ENCODE peak calls at places on chromosomes 5 and 9, in ten cellular contexts. X is AG04450, T is nephron progenitor cell, J is omental fat pad, K is BJ, S is left ventricle myocardium inferior, R is DND-41, N is fibroblast of pulmonary artery, I is colonic mucosa, V is spleen. G is an unnamed sample.
A peak's percentile ranks its signal among the peaks of the same experiment; 100 is the strongest.

GRCh38 chr5:14400085-14400484 is 181.5 kb upstream of the OTULINL start:
- DNase-seq in T (no peak), J (no peak), N (peak; percentile 59), S (no peak), R (no peak), K (peak; percentile 52), I (no peak), X (no peak), V (no peak), G (peak; percentile 77)

GRCh38 chr9:108663381-108663876 is 192.4 kb downstream of the ACTL7B start:
- DNase-seq in S (no peak), V (no peak), I (no peak), K (no peak), J (no peak), R (no peak), N (no peak), X (no peak), T (no peak), G (no peak)

GRCh38 chr5:77637170-77638074 is 1.1 kb downstream of the OTP start:
- DNase-seq in S (no peak), T (peak; percentile 23), V (no peak), X (no peak), I (no peak), J (no peak), N (no peak), K (no peak), R (no peak), G (no peak)

GRCh38 chr5:88776692-88777091 is 106.3 kb downstream of the MEF2C start:
- DNase-seq in T (no peak), S (no peak), I (peak; percentile 25), N (no peak), X (no peak), K (no peak), R (no peak), V (no peak), J (no peak), G (no peak)

GRCh38 chr5:95022967-95023695 is 261.8 kb downstream of the MCTP1 start:
- DNase-seq in S (no peak), R (peak; percentile 42), V (no peak), J (no peak), K (no peak), T (no peak), N (no peak), X (no peak), I (no peak), G (no peak)

GRCh38 chr5:72440207-72440638 is 67.0 kb downstream of the ZNF366 start:
- DNase-seq in I (no peak), T (no peak), X (no peak), S (no peak), K (no peak), R (no peak), N (no peak), V (no peak), J (no peak), G (no peak)

GRCh38 chr9:35603506-35603985 is 1.5 kb upstream of the TESK1 start:
- DNase-seq in S (peak; percentile 67), R (peak; percentile 54), T (no peak), V (peak; percentile 82), X (peak; percentile 72), N (peak; percentile 90), K (peak; percentile 62), I (peak; percentile 65), J (no peak), G (peak; percentile 90)

GRCh38 chr5:135433626-135434426 is 13.3 kb downstream of the DCANP1 start:
- DNase-seq in J (no peak), T (no peak), S (no peak), R (peak; percentile 2), N (peak; percentile 38), X (no peak), I (no peak), V (peak; percentile 71), K (no peak), G (peak; percentile 45)

GRCh38 chr9:34498511-34498910 is 24.3 kb downstream of the ENHO start:
- DNase-seq in R (no peak), X (no peak), N (no peak), S (no peak), I (no peak), J (no peak), K (no peak), T (no peak), V (peak; percentile 32), G (no peak)

GRCh38 chr9:121292051-121292450 is 24.1 kb downstream of the GSN start:
- DNase-seq in I (no peak), S (no peak), T (no peak), J (no peak), N (no peak), V (no peak), X (no peak), K (no peak), R (no peak), G (no peak)

GRCh38 chr5:175657593-175658271 is at the start of gene HRH2:
- DNase-seq in K (no peak), V (peak; percentile 89), T (peak; percentile 60), I (no peak), S (peak; percentile 53), R (peak; percentile 81), N (no peak), X (no peak), J (no peak), G (no peak)

GRCh38 chr9:29208670-29209069 is 1635.4 kb upstream of the C9orf72 start:
- DNase-seq in R (no peak), I (no peak), K (no peak), N (no peak), T (no peak), X (no peak), V (no peak), S (no peak), J (no peak), G (no peak)

GRCh38 chr9:109574061-109574882 is 76.2 kb upstream of the PTPN3 start:
- DNase-seq in I (peak; percentile 47), N (peak; percentile 75), R (peak; percentile 31), V (no peak), K (peak; percentile 9), J (no peak), X (peak; percentile 18), S (no peak), T (peak; percentile 44), G (peak; percentile 77)

GRCh38 chr5:14560091-14560595 is 21.4 kb upstream of the OTULINL start:
- DNase-seq in I (peak; percentile 84), S (no peak), N (no peak), X (no peak), K (no peak), V (no peak), T (no peak), R (peak; percentile 30), J (no peak), G (no peak)

GRCh38 chr5:13746026-13746425 is 198.5 kb downstream of the DNAH5 start:
- DNase-seq in T (no peak), X (no peak), R (no peak), V (no peak), K (no peak), J (no peak), S (no peak), N (no peak), I (no peak), G (no peak)

GRCh38 chr5:58579781-58580180 is 3.1 kb upstream of the RAB3C start:
- DNase-seq in X (no peak), J (no peak), S (no peak), I (no peak), K (no peak), V (no peak), N (no peak), T (no peak), R (no peak), G (no peak)
- TF ChIP-seq CTCF in X (no peak), J (no peak), S (no peak), I (no peak), K (no peak), V (no peak), N (no peak), T (no peak), R (no peak), G (no peak)

GRCh38 chr5:179870403-179870903 is 11.8 kb upstream of the MRNIP start:
- DNase-seq in X (no peak), S (peak; percentile 76), I (no peak), V (peak; percentile 71), N (peak; percentile 75), T (peak; percentile 53), K (no peak), J (no peak), R (no peak), G (peak; percentile 21)

GRCh38 chr5:179872356-179873160 is 13.9 kb upstream of the MRNIP start:
- DNase-seq in X (no peak), R (no peak), J (no peak), V (peak; percentile 54), S (no peak), K (no peak), I (no peak), T (no peak), N (no peak), G (no peak)

GRCh38 chr5:179869641-179870402 is 11.2 kb upstream of the MRNIP start:
- DNase-seq in V (peak; percentile 58), I (no peak), X (no peak), K (no peak), S (no peak), J (no peak), N (no peak), R (no peak), T (no peak), G (no peak)

GRCh38 chr5:179871506-179871905 is 12.9 kb upstream of the MRNIP start:
- DNase-seq in N (no peak), V (peak; percentile 51), K (no peak), X (no peak), J (no peak), S (no peak), I (no peak), R (no peak), T (no peak), G (no peak)

GRCh38 chr5:179870952-179871351 is 12.3 kb upstream of the MRNIP start:
- DNase-seq in K (no peak), I (no peak), X (no peak), R (no peak), S (no peak), N (no peak), V (peak; percentile 24), J (no peak), T (no peak), G (no peak)
- TF ChIP-seq CTCF in K (no peak), I (no peak), X (no peak), R (no peak), S (no peak), N (no peak), V (no peak), J (no peak), T (no peak), G (no peak)

DNA sequence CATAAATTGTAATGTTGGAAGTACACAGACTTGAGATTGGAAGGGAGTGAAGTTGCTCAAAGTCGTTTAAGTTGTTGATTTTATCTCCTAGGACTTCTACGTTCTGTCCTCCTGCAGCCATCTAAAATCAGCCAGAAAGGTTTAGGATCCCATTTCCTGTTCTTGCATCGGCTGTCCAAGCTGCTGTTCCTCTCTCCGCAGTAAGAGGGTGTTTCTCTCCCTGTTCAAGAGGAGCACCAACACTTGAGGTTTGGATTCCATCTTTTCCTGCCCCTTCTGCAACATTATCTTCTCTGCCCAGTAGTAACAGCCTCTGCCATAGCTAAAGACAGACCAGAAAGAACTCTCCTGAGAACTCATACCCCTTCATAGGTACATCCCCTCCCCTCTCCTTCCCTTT is 373.4 kb downstream of the GADD45G start:
- DNase-seq in X (no peak), S (no peak), R (no peak), T (no peak), J (no peak), N (no peak), K (no peak), I (no peak), V (no peak), G (peak; percentile 15)
- TF ChIP-seq CTCF in X (peak; percentile 50), S (peak; percentile 59), R (no peak), T (peak; percentile 30), J (no peak), N (peak; percentile 12), K (no peak), I (peak; percentile 40), V (peak; percentile 43), G (peak; percentile 36)

GRCh38 chr5:19986036-19986619 is 1.9 kb downstream of the CDH18 start:
- DNase-seq in X (no peak), T (no peak), V (no peak), J (no peak), R (no peak), I (no peak), N (peak; percentile 7), K (no peak), S (no peak), G (peak; percentile 53)
- TF ChIP-seq CTCF in X (no peak), T (no peak), V (no peak), J (no peak), R (no peak), I (no peak), N (no peak), K (no peak), S (no peak), G (no peak)